ENCODE peak calls at places on chromosomes 5 and 9, in six cellular contexts. One of them, this sample, is unnamed.

GRCh38 chr9:132383462-132383883 is 23.2 kb downstream of the TTF1 start:
- DNase-seq in AG04450: no peak
- DNase-seq in chondrocyte: no peak
- DNase-seq in stimulated activated CD4-positive, alpha-beta T cell treated with anti-CD3 and anti-CD28 coated beads, TNF-alpha, amount 100 ng/mL, for 48 hours: no peak
- DNase-seq in activated naive CD8-positive, alpha-beta T cell treated with anti-CD3 and anti-CD28 coated beads, Interleukin-2, amount 50 U/mL, for 16 hours: no peak
- DNase-seq in BJ: no peak
- DNase-seq in this sample: no peak

GRCh38 chr5:17302590-17302989 is 85.2 kb downstream of the BASP1 start:
- DNase-seq in AG04450: no peak
- DNase-seq in chondrocyte: no peak
- DNase-seq in stimulated activated CD4-positive, alpha-beta T cell treated with anti-CD3 and anti-CD28 coated beads, TNF-alpha, amount 100 ng/mL, for 48 hours: no peak
- DNase-seq in activated naive CD8-positive, alpha-beta T cell treated with anti-CD3 and anti-CD28 coated beads, Interleukin-2, amount 50 U/mL, for 16 hours: no peak
- DNase-seq in BJ: no peak
- DNase-seq in this sample: no peak

GRCh38 chr5:161007879-161008278 is 155.9 kb upstream of the ATP10B start:
- DNase-seq in AG04450: no peak
- DNase-seq in chondrocyte: no peak
- DNase-seq in stimulated activated CD4-positive, alpha-beta T cell treated with anti-CD3 and anti-CD28 coated beads, TNF-alpha, amount 100 ng/mL, for 48 hours: no peak
- DNase-seq in activated naive CD8-positive, alpha-beta T cell treated with anti-CD3 and anti-CD28 coated beads, Interleukin-2, amount 50 U/mL, for 16 hours: no peak
- DNase-seq in BJ: no peak
- DNase-seq in this sample: no peak

GRCh38 chr9:106992186-106992585 is 129.2 kb downstream of the ZNF462 start:
- DNase-seq in AG04450: no peak
- DNase-seq in chondrocyte: no peak
- DNase-seq in stimulated activated CD4-positive, alpha-beta T cell treated with anti-CD3 and anti-CD28 coated beads, TNF-alpha, amount 100 ng/mL, for 48 hours: no peak
- DNase-seq in activated naive CD8-positive, alpha-beta T cell treated with anti-CD3 and anti-CD28 coated beads, Interleukin-2, amount 50 U/mL, for 16 hours: no peak
- DNase-seq in BJ: no peak
- DNase-seq in this sample: no peak

GRCh38 chr5:88251048-88251711 is 17.5 kb downstream of the TMEM161B start:
- DNase-seq in AG04450: no peak
- DNase-seq in chondrocyte: no peak
- DNase-seq in stimulated activated CD4-positive, alpha-beta T cell treated with anti-CD3 and anti-CD28 coated beads, TNF-alpha, amount 100 ng/mL, for 48 hours: no peak
- DNase-seq in activated naive CD8-positive, alpha-beta T cell treated with anti-CD3 and anti-CD28 coated beads, Interleukin-2, amount 50 U/mL, for 16 hours: no peak
- DNase-seq in BJ: no peak
- DNase-seq in this sample: no peak

GRCh38 chr9:17882801-17883200 is 303.9 kb downstream of the SH3GL2 start:
- DNase-seq in AG04450: no peak
- DNase-seq in chondrocyte: no peak
- DNase-seq in stimulated activated CD4-positive, alpha-beta T cell treated with anti-CD3 and anti-CD28 coated beads, TNF-alpha, amount 100 ng/mL, for 48 hours: no peak
- DNase-seq in activated naive CD8-positive, alpha-beta T cell treated with anti-CD3 and anti-CD28 coated beads, Interleukin-2, amount 50 U/mL, for 16 hours: no peak
- DNase-seq in BJ: no peak
- DNase-seq in this sample: no peak

GRCh38 chr9:91680998-91681397 is 257.4 kb upstream of the NFIL3 start:
- DNase-seq in AG04450: no peak
- DNase-seq in chondrocyte: no peak
- DNase-seq in stimulated activated CD4-positive, alpha-beta T cell treated with anti-CD3 and anti-CD28 coated beads, TNF-alpha, amount 100 ng/mL, for 48 hours: no peak
- DNase-seq in activated naive CD8-positive, alpha-beta T cell treated with anti-CD3 and anti-CD28 coated beads, Interleukin-2, amount 50 U/mL, for 16 hours: no peak
- DNase-seq in BJ: no peak
- DNase-seq in this sample: no peak

GRCh38 chr5:36611520-36612274 is 5.3 kb downstream of the SLC1A3 start:
- DNase-seq in AG04450: no peak
- DNase-seq in chondrocyte: no peak
- DNase-seq in stimulated activated CD4-positive, alpha-beta T cell treated with anti-CD3 and anti-CD28 coated beads, TNF-alpha, amount 100 ng/mL, for 48 hours: no peak
- DNase-seq in activated naive CD8-positive, alpha-beta T cell treated with anti-CD3 and anti-CD28 coated beads, Interleukin-2, amount 50 U/mL, for 16 hours: no peak
- DNase-seq in BJ: no peak
- DNase-seq in this sample: no peak

GRCh38 chr5:68180286-68181038 is 35.1 kb upstream of the PIK3R1 start:
- DNase-seq in AG04450: no peak
- DNase-seq in chondrocyte: no peak
- DNase-seq in stimulated activated CD4-positive, alpha-beta T cell treated with anti-CD3 and anti-CD28 coated beads, TNF-alpha, amount 100 ng/mL, for 48 hours: no peak
- DNase-seq in activated naive CD8-positive, alpha-beta T cell treated with anti-CD3 and anti-CD28 coated beads, Interleukin-2, amount 50 U/mL, for 16 hours: no peak
- DNase-seq in BJ: no peak
- DNase-seq in this sample: no peak

GRCh38 chr5:149265559-149265958 is 6.1 kb upstream of the AFAP1L1 start:
- DNase-seq in AG04450: no peak
- DNase-seq in chondrocyte: no peak
- DNase-seq in stimulated activated CD4-positive, alpha-beta T cell treated with anti-CD3 and anti-CD28 coated beads, TNF-alpha, amount 100 ng/mL, for 48 hours: no peak
- DNase-seq in activated naive CD8-positive, alpha-beta T cell treated with anti-CD3 and anti-CD28 coated beads, Interleukin-2, amount 50 U/mL, for 16 hours: no peak
- DNase-seq in BJ: no peak
- DNase-seq in this sample: peak

GRCh38 chr5:149071756-149072155 is 8.9 kb upstream of the SH3TC2 start:
- DNase-seq in AG04450: no peak
- DNase-seq in chondrocyte: no peak
- DNase-seq in stimulated activated CD4-positive, alpha-beta T cell treated with anti-CD3 and anti-CD28 coated beads, TNF-alpha, amount 100 ng/mL, for 48 hours: no peak
- DNase-seq in activated naive CD8-positive, alpha-beta T cell treated with anti-CD3 and anti-CD28 coated beads, Interleukin-2, amount 50 U/mL, for 16 hours: no peak
- DNase-seq in BJ: no peak
- DNase-seq in this sample: no peak

GRCh38 chr9:137429546-137429890 is 6.3 kb downstream of the NOXA1 start:
- DNase-seq in AG04450: no peak
- DNase-seq in chondrocyte: no peak
- DNase-seq in stimulated activated CD4-positive, alpha-beta T cell treated with anti-CD3 and anti-CD28 coated beads, TNF-alpha, amount 100 ng/mL, for 48 hours: no peak
- DNase-seq in activated naive CD8-positive, alpha-beta T cell treated with anti-CD3 and anti-CD28 coated beads, Interleukin-2, amount 50 U/mL, for 16 hours: no peak
- DNase-seq in BJ: no peak
- DNase-seq in this sample: no peak

GRCh38 chr5:12616093-12616492 is 711.8 kb upstream of the CTNND2 start:
- DNase-seq in AG04450: no peak
- DNase-seq in chondrocyte: no peak
- DNase-seq in stimulated activated CD4-positive, alpha-beta T cell treated with anti-CD3 and anti-CD28 coated beads, TNF-alpha, amount 100 ng/mL, for 48 hours: no peak
- DNase-seq in activated naive CD8-positive, alpha-beta T cell treated with anti-CD3 and anti-CD28 coated beads, Interleukin-2, amount 50 U/mL, for 16 hours: no peak
- DNase-seq in BJ: no peak
- DNase-seq in this sample: no peak

GRCh38 chr5:97986069-97986468 is 787.4 kb upstream of the RGMB start:
- DNase-seq in AG04450: no peak
- DNase-seq in chondrocyte: no peak
- DNase-seq in stimulated activated CD4-positive, alpha-beta T cell treated with anti-CD3 and anti-CD28 coated beads, TNF-alpha, amount 100 ng/mL, for 48 hours: no peak
- DNase-seq in activated naive CD8-positive, alpha-beta T cell treated with anti-CD3 and anti-CD28 coated beads, Interleukin-2, amount 50 U/mL, for 16 hours: no peak
- DNase-seq in BJ: peak
- DNase-seq in this sample: no peak

GRCh38 chr9:99859395-99859980 is 37.8 kb downstream of the NR4A3 start:
- DNase-seq in AG04450: no peak
- DNase-seq in chondrocyte: no peak
- DNase-seq in stimulated activated CD4-positive, alpha-beta T cell treated with anti-CD3 and anti-CD28 coated beads, TNF-alpha, amount 100 ng/mL, for 48 hours: no peak
- DNase-seq in activated naive CD8-positive, alpha-beta T cell treated with anti-CD3 and anti-CD28 coated beads, Interleukin-2, amount 50 U/mL, for 16 hours: no peak
- DNase-seq in BJ: no peak
- DNase-seq in this sample: no peak

GRCh38 chr5:72641164-72641563 is 134.0 kb upstream of the ZNF366 start:
- DNase-seq in AG04450: no peak
- DNase-seq in chondrocyte: no peak
- DNase-seq in stimulated activated CD4-positive, alpha-beta T cell treated with anti-CD3 and anti-CD28 coated beads, TNF-alpha, amount 100 ng/mL, for 48 hours: no peak
- DNase-seq in activated naive CD8-positive, alpha-beta T cell treated with anti-CD3 and anti-CD28 coated beads, Interleukin-2, amount 50 U/mL, for 16 hours: no peak
- DNase-seq in BJ: no peak
- DNase-seq in this sample: no peak

GRCh38 chr9:18478517-18479361 is 4.8 kb downstream of the ADAMTSL1 start:
- DNase-seq in AG04450: no peak
- DNase-seq in chondrocyte: no peak
- DNase-seq in stimulated activated CD4-positive, alpha-beta T cell treated with anti-CD3 and anti-CD28 coated beads, TNF-alpha, amount 100 ng/mL, for 48 hours: no peak
- DNase-seq in activated naive CD8-positive, alpha-beta T cell treated with anti-CD3 and anti-CD28 coated beads, Interleukin-2, amount 50 U/mL, for 16 hours: no peak
- DNase-seq in BJ: no peak
- DNase-seq in this sample: peak

GRCh38 chr9:3337515-3337914 is 188.3 kb downstream of the RFX3 start:
- DNase-seq in AG04450: no peak
- DNase-seq in chondrocyte: no peak
- DNase-seq in stimulated activated CD4-positive, alpha-beta T cell treated with anti-CD3 and anti-CD28 coated beads, TNF-alpha, amount 100 ng/mL, for 48 hours: no peak
- DNase-seq in activated naive CD8-positive, alpha-beta T cell treated with anti-CD3 and anti-CD28 coated beads, Interleukin-2, amount 50 U/mL, for 16 hours: no peak
- DNase-seq in BJ: peak
- DNase-seq in this sample: peak

GRCh38 chr9:109039539-109039938 is 26.2 kb upstream of the CTNNAL1 start:
- DNase-seq in AG04450: no peak
- DNase-seq in chondrocyte: no peak
- DNase-seq in stimulated activated CD4-positive, alpha-beta T cell treated with anti-CD3 and anti-CD28 coated beads, TNF-alpha, amount 100 ng/mL, for 48 hours: no peak
- DNase-seq in activated naive CD8-positive, alpha-beta T cell treated with anti-CD3 and anti-CD28 coated beads, Interleukin-2, amount 50 U/mL, for 16 hours: no peak
- DNase-seq in BJ: no peak
- DNase-seq in this sample: no peak

GRCh38 chr9:79691496-79691895 is 119.7 kb downstream of the TLE4 start:
- DNase-seq in AG04450: no peak
- DNase-seq in chondrocyte: no peak
- DNase-seq in stimulated activated CD4-positive, alpha-beta T cell treated with anti-CD3 and anti-CD28 coated beads, TNF-alpha, amount 100 ng/mL, for 48 hours: no peak
- DNase-seq in activated naive CD8-positive, alpha-beta T cell treated with anti-CD3 and anti-CD28 coated beads, Interleukin-2, amount 50 U/mL, for 16 hours: no peak
- DNase-seq in BJ: no peak
- DNase-seq in this sample: no peak

GRCh38 chr5:133467325-133467700 is 145.0 kb downstream of the FSTL4 start:
- DNase-seq in AG04450: no peak
- DNase-seq in chondrocyte: no peak
- DNase-seq in stimulated activated CD4-positive, alpha-beta T cell treated with anti-CD3 and anti-CD28 coated beads, TNF-alpha, amount 100 ng/mL, for 48 hours: no peak
- DNase-seq in activated naive CD8-positive, alpha-beta T cell treated with anti-CD3 and anti-CD28 coated beads, Interleukin-2, amount 50 U/mL, for 16 hours: no peak
- DNase-seq in BJ: no peak
- DNase-seq in this sample: no peak

GRCh38 chr9:135294826-135295225 is 184.8 kb upstream of the PPP1R26 start:
- DNase-seq in AG04450: no peak
- DNase-seq in chondrocyte: no peak
- DNase-seq in stimulated activated CD4-positive, alpha-beta T cell treated with anti-CD3 and anti-CD28 coated beads, TNF-alpha, amount 100 ng/mL, for 48 hours: no peak
- DNase-seq in activated naive CD8-positive, alpha-beta T cell treated with anti-CD3 and anti-CD28 coated beads, Interleukin-2, amount 50 U/mL, for 16 hours: no peak
- DNase-seq in BJ: no peak
- DNase-seq in this sample: no peak

GRCh38 chr9:75889977-75890540 is 414 bp upstream of the PCSK5 start:
- DNase-seq in AG04450: peak
- DNase-seq in chondrocyte: no peak
- DNase-seq in stimulated activated CD4-positive, alpha-beta T cell treated with anti-CD3 and anti-CD28 coated beads, TNF-alpha, amount 100 ng/mL, for 48 hours: no peak
- DNase-seq in activated naive CD8-positive, alpha-beta T cell treated with anti-CD3 and anti-CD28 coated beads, Interleukin-2, amount 50 U/mL, for 16 hours: no peak
- DNase-seq in BJ: no peak
- DNase-seq in this sample: no peak

GRCh38 chr5:119395080-119395836 is 39.4 kb downstream of the TNFAIP8 start:
- DNase-seq in AG04450: no peak
- DNase-seq in chondrocyte: no peak
- DNase-seq in stimulated activated CD4-positive, alpha-beta T cell treated with anti-CD3 and anti-CD28 coated beads, TNF-alpha, amount 100 ng/mL, for 48 hours: no peak
- DNase-seq in activated naive CD8-positive, alpha-beta T cell treated with anti-CD3 and anti-CD28 coated beads, Interleukin-2, amount 50 U/mL, for 16 hours: no peak
- DNase-seq in BJ: no peak
- DNase-seq in this sample: no peak

GRCh38 chr5:87829214-87829551 is 416.5 kb upstream of the CCNH start:
- DNase-seq in AG04450: no peak
- DNase-seq in chondrocyte: no peak
- DNase-seq in stimulated activated CD4-positive, alpha-beta T cell treated with anti-CD3 and anti-CD28 coated beads, TNF-alpha, amount 100 ng/mL, for 48 hours: no peak
- DNase-seq in activated naive CD8-positive, alpha-beta T cell treated with anti-CD3 and anti-CD28 coated beads, Interleukin-2, amount 50 U/mL, for 16 hours: no peak
- DNase-seq in BJ: no peak
- DNase-seq in this sample: no peak

GRCh38 chr9:20014168-20014567 is 225.3 kb upstream of the SLC24A2 start:
- DNase-seq in AG04450: no peak
- DNase-seq in chondrocyte: no peak
- DNase-seq in stimulated activated CD4-positive, alpha-beta T cell treated with anti-CD3 and anti-CD28 coated beads, TNF-alpha, amount 100 ng/mL, for 48 hours: no peak
- DNase-seq in activated naive CD8-positive, alpha-beta T cell treated with anti-CD3 and anti-CD28 coated beads, Interleukin-2, amount 50 U/mL, for 16 hours: no peak
- DNase-seq in BJ: no peak
- DNase-seq in this sample: no peak

GRCh38 chr9:131951905-131952304 is 127.8 kb downstream of the MED27 start:
- DNase-seq in AG04450: no peak
- DNase-seq in chondrocyte: no peak
- DNase-seq in stimulated activated CD4-positive, alpha-beta T cell treated with anti-CD3 and anti-CD28 coated beads, TNF-alpha, amount 100 ng/mL, for 48 hours: no peak
- DNase-seq in activated naive CD8-positive, alpha-beta T cell treated with anti-CD3 and anti-CD28 coated beads, Interleukin-2, amount 50 U/mL, for 16 hours: no peak
- DNase-seq in BJ: peak
- DNase-seq in this sample: peak

GRCh38 chr9:26548766-26549290 is 343.8 kb downstream of the CAAP1 start:
- DNase-seq in AG04450: no peak
- DNase-seq in chondrocyte: no peak
- DNase-seq in stimulated activated CD4-positive, alpha-beta T cell treated with anti-CD3 and anti-CD28 coated beads, TNF-alpha, amount 100 ng/mL, for 48 hours: no peak
- DNase-seq in activated naive CD8-positive, alpha-beta T cell treated with anti-CD3 and anti-CD28 coated beads, Interleukin-2, amount 50 U/mL, for 16 hours: no peak
- DNase-seq in BJ: no peak
- DNase-seq in this sample: no peak

GRCh38 chr5:71865202-71865601 is 146.1 kb downstream of the CARTPT start:
- DNase-seq in AG04450: peak
- DNase-seq in chondrocyte: no peak
- DNase-seq in stimulated activated CD4-positive, alpha-beta T cell treated with anti-CD3 and anti-CD28 coated beads, TNF-alpha, amount 100 ng/mL, for 48 hours: no peak
- DNase-seq in activated naive CD8-positive, alpha-beta T cell treated with anti-CD3 and anti-CD28 coated beads, Interleukin-2, amount 50 U/mL, for 16 hours: no peak
- DNase-seq in BJ: peak
- DNase-seq in this sample: no peak

GRCh38 chr5:53035868-53036381 is 46.8 kb downstream of the ITGA2 start:
- DNase-seq in AG04450: no peak
- DNase-seq in chondrocyte: no peak
- DNase-seq in stimulated activated CD4-positive, alpha-beta T cell treated with anti-CD3 and anti-CD28 coated beads, TNF-alpha, amount 100 ng/mL, for 48 hours: no peak
- DNase-seq in activated naive CD8-positive, alpha-beta T cell treated with anti-CD3 and anti-CD28 coated beads, Interleukin-2, amount 50 U/mL, for 16 hours: no peak
- DNase-seq in BJ: no peak
- DNase-seq in this sample: no peak

GRCh38 chr9:98678244-98678842 is 30.4 kb downstream of the GABBR2 start:
- DNase-seq in AG04450: no peak
- DNase-seq in chondrocyte: no peak
- DNase-seq in stimulated activated CD4-positive, alpha-beta T cell treated with anti-CD3 and anti-CD28 coated beads, TNF-alpha, amount 100 ng/mL, for 48 hours: no peak
- DNase-seq in activated naive CD8-positive, alpha-beta T cell treated with anti-CD3 and anti-CD28 coated beads, Interleukin-2, amount 50 U/mL, for 16 hours: no peak
- DNase-seq in BJ: no peak
- DNase-seq in this sample: no peak

GRCh38 chr5:16866795-16867584 is 69.1 kb downstream of the MYO10 start:
- DNase-seq in AG04450: no peak
- DNase-seq in chondrocyte: no peak
- DNase-seq in stimulated activated CD4-positive, alpha-beta T cell treated with anti-CD3 and anti-CD28 coated beads, TNF-alpha, amount 100 ng/mL, for 48 hours: no peak
- DNase-seq in activated naive CD8-positive, alpha-beta T cell treated with anti-CD3 and anti-CD28 coated beads, Interleukin-2, amount 50 U/mL, for 16 hours: no peak
- DNase-seq in BJ: no peak
- DNase-seq in this sample: no peak

GRCh38 chr9:98255064-98255577 is 328 bp downstream of the TBC1D2 start:
- DNase-seq in AG04450: no peak
- DNase-seq in chondrocyte: no peak
- DNase-seq in stimulated activated CD4-positive, alpha-beta T cell treated with anti-CD3 and anti-CD28 coated beads, TNF-alpha, amount 100 ng/mL, for 48 hours: peak
- DNase-seq in activated naive CD8-positive, alpha-beta T cell treated with anti-CD3 and anti-CD28 coated beads, Interleukin-2, amount 50 U/mL, for 16 hours: no peak
- DNase-seq in BJ: no peak
- DNase-seq in this sample: no peak

GRCh38 chr5:124628721-124629596 is 117.5 kb downstream of the ZNF608 start:
- DNase-seq in AG04450: peak
- DNase-seq in chondrocyte: peak
- DNase-seq in stimulated activated CD4-positive, alpha-beta T cell treated with anti-CD3 and anti-CD28 coated beads, TNF-alpha, amount 100 ng/mL, for 48 hours: no peak
- DNase-seq in activated naive CD8-positive, alpha-beta T cell treated with anti-CD3 and anti-CD28 coated beads, Interleukin-2, amount 50 U/mL, for 16 hours: no peak
- DNase-seq in BJ: peak
- DNase-seq in this sample: peak

GRCh38 chr5:144549580-144549979 is 378.9 kb downstream of the KCTD16 start:
- DNase-seq in AG04450: peak
- DNase-seq in chondrocyte: no peak
- DNase-seq in stimulated activated CD4-positive, alpha-beta T cell treated with anti-CD3 and anti-CD28 coated beads, TNF-alpha, amount 100 ng/mL, for 48 hours: no peak
- DNase-seq in activated naive CD8-positive, alpha-beta T cell treated with anti-CD3 and anti-CD28 coated beads, Interleukin-2, amount 50 U/mL, for 16 hours: no peak
- DNase-seq in BJ: peak
- DNase-seq in this sample: peak

GRCh38 chr5:68771747-68772146 is 322.1 kb upstream of the SLC30A5 start:
- DNase-seq in AG04450: no peak
- DNase-seq in chondrocyte: no peak
- DNase-seq in stimulated activated CD4-positive, alpha-beta T cell treated with anti-CD3 and anti-CD28 coated beads, TNF-alpha, amount 100 ng/mL, for 48 hours: no peak
- DNase-seq in activated naive CD8-positive, alpha-beta T cell treated with anti-CD3 and anti-CD28 coated beads, Interleukin-2, amount 50 U/mL, for 16 hours: no peak
- DNase-seq in BJ: no peak
- DNase-seq in this sample: no peak

GRCh38 chr9:114308361-114308950 is 14.4 kb upstream of the ORM1 start:
- DNase-seq in AG04450: no peak
- DNase-seq in chondrocyte: peak
- DNase-seq in stimulated activated CD4-positive, alpha-beta T cell treated with anti-CD3 and anti-CD28 coated beads, TNF-alpha, amount 100 ng/mL, for 48 hours: no peak
- DNase-seq in activated naive CD8-positive, alpha-beta T cell treated with anti-CD3 and anti-CD28 coated beads, Interleukin-2, amount 50 U/mL, for 16 hours: no peak
- DNase-seq in BJ: no peak
- DNase-seq in this sample: no peak

GRCh38 chr9:108551030-108551964 is 304.5 kb downstream of the ACTL7B start:
- DNase-seq in AG04450: peak
- DNase-seq in chondrocyte: no peak
- DNase-seq in stimulated activated CD4-positive, alpha-beta T cell treated with anti-CD3 and anti-CD28 coated beads, TNF-alpha, amount 100 ng/mL, for 48 hours: no peak
- DNase-seq in activated naive CD8-positive, alpha-beta T cell treated with anti-CD3 and anti-CD28 coated beads, Interleukin-2, amount 50 U/mL, for 16 hours: no peak
- DNase-seq in BJ: peak
- DNase-seq in this sample: peak

GRCh38 chr9:133818444-133818843 is 80.3 kb upstream of the SARDH start:
- DNase-seq in AG04450: no peak
- DNase-seq in chondrocyte: no peak
- DNase-seq in stimulated activated CD4-positive, alpha-beta T cell treated with anti-CD3 and anti-CD28 coated beads, TNF-alpha, amount 100 ng/mL, for 48 hours: no peak
- DNase-seq in activated naive CD8-positive, alpha-beta T cell treated with anti-CD3 and anti-CD28 coated beads, Interleukin-2, amount 50 U/mL, for 16 hours: no peak
- DNase-seq in BJ: no peak
- DNase-seq in this sample: no peak

GRCh38 chr5:100826133-100826532 is 76.9 kb downstream of the ST8SIA4 start:
- DNase-seq in AG04450: no peak
- DNase-seq in chondrocyte: no peak
- DNase-seq in stimulated activated CD4-positive, alpha-beta T cell treated with anti-CD3 and anti-CD28 coated beads, TNF-alpha, amount 100 ng/mL, for 48 hours: no peak
- DNase-seq in activated naive CD8-positive, alpha-beta T cell treated with anti-CD3 and anti-CD28 coated beads, Interleukin-2, amount 50 U/mL, for 16 hours: no peak
- DNase-seq in BJ: no peak
- DNase-seq in this sample: no peak